ENCODE peak calls at places on chromosome 17, in seven cellular contexts. N is stimulated activated CD8-positive, alpha-beta memory T cell treated with anti-CD3 and anti-CD28 coated beads, Interleukin-7, amount 100 ng/mL, for 1 hour; F is kidney tubule cell; W is neural progenitor cell; X is T-helper 2 cell; R is iPS DF 19.7; T is astrocyte of the spinal cord. Q is an unnamed sample.

GRCh38 chr17:68356520-68356919 is 65.2 kb downstream of the ARSG start:
- DNase-seq in N (no peak), F (no peak), W (no peak), X (peak), R (no peak), T (peak), Q (no peak)

GRCh38 chr17:77027271-77027670 is 113.5 kb upstream of the SEC14L1 start:
- DNase-seq in N (no peak), F (no peak), W (no peak), X (no peak), R (no peak), T (no peak), Q (no peak)

GRCh38 chr17:64202683-64203430 is 60.2 kb downstream of the TEX2 start:
- DNase-seq in N (no peak), F (peak), W (peak), X (no peak), R (no peak), T (peak), Q (no peak)

GRCh38 chr17:41657164-41657754 is 31.4 kb upstream of the EIF1 start:
- DNase-seq in N (no peak), F (no peak), W (no peak), X (no peak), R (no peak), T (no peak), Q (no peak)

GRCh38 chr17:55693244-55694216 is 29.1 kb downstream of the TMEM100 start:
- DNase-seq in N (no peak), F (no peak), W (no peak), X (no peak), R (no peak), T (no peak), Q (no peak)

GRCh38 chr17:47240806-47241205 is 12.8 kb upstream of the ITGB3 start:
- DNase-seq in N (no peak), F (no peak), W (no peak), X (no peak), R (no peak), T (no peak), Q (no peak)

GRCh38 chr17:71633391-71633849 is 487.4 kb upstream of the SOX9 start:
- DNase-seq in N (no peak), F (peak), W (no peak), X (no peak), R (no peak), T (peak), Q (no peak)

GRCh38 chr17:63589646-63590045 is 11.0 kb upstream of the TACO1 start:
- DNase-seq in N (no peak), F (peak), W (no peak), X (no peak), R (no peak), T (no peak), Q (no peak)

GRCh38 chr17:82933911-82934310 is 94.1 kb upstream of the ZNF750 start:
- DNase-seq in N (no peak), F (no peak), W (no peak), X (no peak), R (no peak), T (no peak), Q (peak)